ENCODE peak calls at places on chromosomes 7 and 10, in nine cellular contexts. L, O, U, Y, K, T, Z, E and F are unnamed samples.

GRCh38 chr10:132408823-132409666 is 12.0 kb downstream of the PWWP2B start:
- DNase-seq in U (no peak), Z (no peak), E (no peak), K (no peak), O (no peak), Y (no peak), T (no peak), L (no peak), F (no peak)

GRCh38 chr7:128030999-128031681 is at the start of gene LRRC4:
- DNase-seq in T (peak), Z (no peak), L (no peak), O (no peak), K (no peak), Y (no peak), U (peak), E (peak), F (no peak)

GRCh38 chr7:13197501-13197900 is 510.1 kb downstream of the ARL4A start:
- DNase-seq in Z (no peak), T (no peak), Y (no peak), L (no peak), K (no peak), O (no peak), E (peak), U (no peak), F (no peak)

GRCh38 chr7:78178319-78178718 is 379.7 kb downstream of the PHTF2 start:
- DNase-seq in T (no peak), U (no peak), E (no peak), Y (no peak), Z (no peak), L (peak), K (no peak), O (no peak), F (no peak)

GRCh38 chr10:95896066-95896850 is 11.5 kb upstream of the CC2D2B start:
- DNase-seq in O (no peak), E (no peak), T (no peak), U (no peak), K (no peak), Z (no peak), L (no peak), Y (no peak), F (no peak)

GRCh38 chr7:12229046-12229445 is 18.0 kb downstream of the TMEM106B start:
- DNase-seq in Z (no peak), E (peak), O (peak), K (no peak), L (peak), T (no peak), U (no peak), Y (no peak), F (no peak)

GRCh38 chr7:83517026-83517700 is 131.8 kb downstream of the SEMA3E start:
- DNase-seq in Y (no peak), E (no peak), U (no peak), K (no peak), O (no peak), L (no peak), Z (no peak), T (no peak), F (no peak)

GRCh38 chr7:4093492-4093891 is 588.6 kb upstream of the FOXK1 start:
- DNase-seq in K (no peak), E (no peak), L (no peak), O (no peak), U (no peak), Y (no peak), T (no peak), Z (no peak), F (no peak)

GRCh38 chr10:132443998-132444876 is 47.2 kb downstream of the PWWP2B start:
- DNase-seq in E (no peak), U (no peak), Y (no peak), T (no peak), L (no peak), Z (no peak), K (no peak), O (no peak), F (no peak)

GRCh38 chr7:108146070-108146842 is 16.1 kb upstream of the LAMB4 start:
- DNase-seq in L (peak), K (no peak), Z (peak), T (no peak), U (peak), E (peak), O (peak), Y (peak), F (peak)

GRCh38 chr7:25048444-25048834 is 68.5 kb upstream of the OSBPL3 start:
- DNase-seq in T (no peak), L (no peak), K (no peak), Y (no peak), O (no peak), U (no peak), Z (no peak), E (no peak), F (no peak)

GRCh38 chr10:44042075-44042770 is 342.7 kb downstream of the CXCL12 start:
- DNase-seq in T (no peak), Y (no peak), U (no peak), K (no peak), O (no peak), Z (no peak), E (no peak), L (no peak), F (no peak)

GRCh38 chr10:103451871-103452713 is at the start of gene CALHM2:
- DNase-seq in O (no peak), K (no peak), Y (peak), Z (peak), U (peak), T (peak), E (no peak), L (no peak), F (peak)

GRCh38 chr7:30788640-30789333 is 17.6 kb downstream of the MINDY4 start:
- DNase-seq in O (no peak), U (peak), E (no peak), Y (no peak), Z (no peak), K (no peak), T (no peak), L (no peak), F (no peak)

GRCh38 chr7:101913876-101914275 is 96.5 kb downstream of the CUX1 start:
- DNase-seq in K (no peak), Y (no peak), L (no peak), E (no peak), Z (no peak), U (no peak), O (no peak), T (no peak), F (no peak)

GRCh38 chr10:124568339-124568738 is 106.7 kb downstream of the LHPP start:
- DNase-seq in K (no peak), O (no peak), E (no peak), U (no peak), T (no peak), Z (no peak), L (no peak), Y (no peak), F (no peak)

GRCh38 chr10:121216721-121217181 is 365.6 kb downstream of the WDR11 start:
- DNase-seq in Z (no peak), U (peak), L (no peak), K (no peak), T (no peak), E (no peak), Y (no peak), O (no peak), F (no peak)

GRCh38 chr10:22619111-22619510 is 95.3 kb downstream of the PIP4K2A start:
- DNase-seq in Y (no peak), L (no peak), U (no peak), O (no peak), T (no peak), Z (no peak), E (peak), K (no peak), F (no peak)

GRCh38 chr7:63931985-63932577 is 66.6 kb upstream of the ZNF722 start:
- DNase-seq in K (no peak), T (no peak), Y (no peak), L (no peak), E (no peak), Z (no peak), O (no peak), U (no peak), F (no peak)

GRCh38 chr10:71597821-71598498 is 121.6 kb downstream of the C10orf105 start:
- DNase-seq in O (no peak), L (no peak), T (peak), Y (no peak), U (peak), Z (no peak), E (no peak), K (no peak), F (peak)

GRCh38 chr10:75043256-75044121 is 68.0 kb upstream of the SAMD8 start:
- DNase-seq in E (no peak), U (no peak), Z (no peak), T (no peak), Y (peak), O (no peak), K (no peak), L (no peak), F (no peak)

GRCh38 chr7:45325378-45325777 is 167.8 kb downstream of the RAMP3 start:
- DNase-seq in Z (no peak), Y (no peak), E (no peak), L (no peak), U (no peak), O (no peak), K (no peak), T (no peak), F (no peak)

GRCh38 chr10:132129431-132129830 is 57.3 kb upstream of the DPYSL4 start:
- DNase-seq in E (no peak), K (no peak), Y (no peak), O (no peak), Z (no peak), T (no peak), L (no peak), U (no peak), F (no peak)

GRCh38 chr7:4683043-4683883 is 1.2 kb downstream of the FOXK1 start:
- DNase-seq in E (no peak), K (no peak), Z (no peak), T (no peak), U (peak), O (no peak), Y (no peak), L (no peak), F (no peak)

GRCh38 chr7:151233111-151233701 is 923 bp downstream of the CHPF2 start:
- DNase-seq in T (no peak), L (peak), K (no peak), Y (peak), Z (peak), E (peak), O (peak), U (peak), F (no peak)

GRCh38 chr10:46250898-46251856 is 35.6 kb upstream of the ANTXRL start:
- DNase-seq in T (no peak), Z (no peak), E (no peak), L (no peak), O (no peak), Y (no peak), U (no peak), K (no peak), F (no peak)

GRCh38 chr10:3872700-3873099 is 87.7 kb upstream of the KLF6 start:
- DNase-seq in Y (no peak), L (no peak), T (no peak), K (no peak), U (no peak), E (no peak), O (no peak), Z (no peak), F (no peak)

GRCh38 chr10:43407576-43408330 is 1.2 kb downstream of the HNRNPF start:
- DNase-seq in E (peak), O (no peak), Y (peak), L (peak), K (peak), T (peak), Z (peak), U (peak), F (peak)

GRCh38 chr10:133254421-133255120 is 16.9 kb downstream of the VENTX start:
- DNase-seq in U (no peak), K (no peak), L (no peak), Y (no peak), E (no peak), T (no peak), O (no peak), Z (no peak), F (no peak)

GRCh38 chr7:128737867-128738390 is 1.2 kb upstream of the CALU start:
- DNase-seq in E (peak), Z (peak), O (no peak), T (no peak), L (peak), Y (no peak), U (no peak), K (no peak), F (no peak)

GRCh38 chr7:151187409-151188251 is 580 bp upstream of the ASB10 start:
- DNase-seq in U (no peak), T (no peak), L (no peak), Z (no peak), E (no peak), O (no peak), Y (no peak), K (no peak), F (no peak)

GRCh38 chr10:4051011-4051407 is 266.0 kb upstream of the KLF6 start:
- DNase-seq in Z (peak), U (no peak), Y (no peak), O (no peak), K (no peak), L (no peak), E (peak), T (no peak), F (peak)